ENCODE peak calls at places on chromosomes 2 and 18, in six cellular contexts. P is M059J; F is HEK293T; A is substantia nigra; U is activated T-helper 1 cell treated with anti-CD3 and anti-CD28 coated beads, Interleukin-2, amount 50 U/mL, for 16 hours; S is RWPE1. J is an unnamed sample.

GRCh38 chr18:11666176-11666575 is 22.9 kb upstream of the GNAL start:
- DNase-seq in F (no peak), A (no peak), P (no peak), U (no peak), S (no peak), J (no peak)

GRCh38 chr2:62465741-62466500 is 40.1 kb downstream of the TMEM17 start:
- DNase-seq in F (no peak), A (no peak), S (no peak), P (no peak), U (no peak), J (no peak)

GRCh38 chr2:152098033-152098797 is 629 bp downstream of the CACNB4 start:
- DNase-seq in U (no peak), F (peak), A (no peak), S (peak), P (peak), J (peak)

GRCh38 chr18:63299837-63300787 is 19.5 kb downstream of the BCL2 start:
- DNase-seq in P (no peak), S (no peak), F (no peak), A (no peak), U (no peak), J (no peak)

GRCh38 chr2:44596537-44597320 is 235.0 kb downstream of the CAMKMT start:
- DNase-seq in U (no peak), S (no peak), F (no peak), P (no peak), A (no peak), J (no peak)

GRCh38 chr2:10260130-10260529 is 42.6 kb upstream of the HPCAL1 start:
- DNase-seq in A (no peak), P (peak), U (no peak), F (no peak), S (peak), J (peak)

GRCh38 chr2:51673628-51674027 is 641.7 kb upstream of the NRXN1 start:
- DNase-seq in S (no peak), P (no peak), A (no peak), U (no peak), F (no peak), J (no peak)

GRCh38 chr18:47163241-47163640 is 12.9 kb downstream of the IER3IP1 start:
- DNase-seq in U (no peak), F (no peak), S (peak), P (peak), A (no peak), J (peak)

GRCh38 chr18:8871484-8871883 is 166.1 kb downstream of the MTCL1 start:
- DNase-seq in P (peak), F (no peak), S (peak), U (no peak), A (no peak), J (peak)

GRCh38 chr2:1701556-1702185 is 42.6 kb downstream of the PXDN start:
- DNase-seq in P (peak), F (peak), A (no peak), U (no peak), S (peak), J (no peak)

GRCh38 chr2:9752441-9753275 is 90.6 kb upstream of the TAF1B start:
- DNase-seq in U (peak), P (peak), F (no peak), A (no peak), S (peak), J (peak)

GRCh38 chr2:171436307-171436706 is 2.3 kb downstream of the DCAF17 start:
- DNase-seq in P (peak), F (no peak), U (no peak), A (no peak), S (peak), J (peak)

GRCh38 chr2:20334645-20335203 is 15.9 kb downstream of the PUM2 start:
- DNase-seq in P (no peak), U (no peak), S (no peak), A (no peak), F (no peak), J (no peak)

GRCh38 chr18:43192408-43192807 is 76.9 kb upstream of the RIT2 start:
- DNase-seq in A (no peak), S (no peak), U (no peak), P (peak), F (no peak), J (no peak)

GRCh38 chr18:1227025-1227424 is 322.4 kb downstream of the ADCYAP1 start:
- DNase-seq in P (peak), S (no peak), A (no peak), F (no peak), U (no peak), J (no peak)

GRCh38 chr2:152961376-152961775 is 243.0 kb downstream of the ARL6IP6 start:
- DNase-seq in U (no peak), S (no peak), F (no peak), P (no peak), A (no peak), J (no peak)

GRCh38 chr18:5824370-5824984 is 70.8 kb downstream of the TMEM200C start:
- DNase-seq in F (no peak), P (no peak), A (no peak), S (no peak), U (no peak), J (no peak)

GRCh38 chr2:152518656-152519580 is 183.9 kb downstream of the FMNL2 start:
- DNase-seq in P (no peak), U (no peak), S (no peak), A (no peak), F (no peak), J (no peak)

GRCh38 chr2:20551231-20551944 is 99.5 kb downstream of the HS1BP3 start:
- DNase-seq in S (no peak), F (no peak), U (no peak), P (peak), A (peak), J (no peak)

GRCh38 chr2:240060977-240061591 is 7.8 kb upstream of the OR6B3 start:
- DNase-seq in A (no peak), P (peak), U (no peak), S (peak), F (peak), J (peak)

GRCh38 chr2:201517094-201517493 is 65.6 kb downstream of the STRADB start:
- DNase-seq in U (no peak), S (no peak), P (peak), A (no peak), F (no peak), J (peak)

GRCh38 chr2:154437104-154437503 is 261.4 kb upstream of the KCNJ3 start:
- DNase-seq in S (no peak), F (no peak), P (no peak), A (no peak), U (no peak), J (no peak)

GRCh38 chr18:41687138-41687537 is 267.9 kb upstream of the PIK3C3 start:
- DNase-seq in F (no peak), A (no peak), S (no peak), U (no peak), P (no peak), J (no peak)

GRCh38 chr2:10289352-10289751 is 13.4 kb upstream of the HPCAL1 start:
- DNase-seq in U (no peak), P (no peak), S (peak), A (no peak), F (no peak), J (no peak)